ENCODE peak calls at places on chromosomes 12 and 14, in nine cellular contexts. X is HTR-8/SVneo, U is right atrium auricular region, S is M059J, D is left lung, T is frontal cortex, K is T-cell, H is AG04450, N is NCI-H345. E is an unnamed sample.

GRCh38 chr12:74747305-74747704 is 209.7 kb downstream of the ATXN7L3B start:
- DNase-seq in N (no peak), T (no peak), X (no peak), U (no peak), S (peak; percentile 3), H (no peak), K (no peak), D (no peak), E (peak; percentile 57)

GRCh38 chr14:49882826-49883694 is 9.8 kb upstream of the ARF6 start:
- DNase-seq in D (no peak), U (no peak), H (no peak), T (no peak), S (no peak), K (no peak), X (no peak), N (no peak), E (peak; percentile 75)

GRCh38 chr12:106001105-106001489 is 137.7 kb downstream of the NUAK1 start:
- DNase-seq in X (no peak), N (no peak), H (no peak), K (no peak), D (no peak), S (no peak), T (no peak), U (no peak), E (no peak)

GRCh38 chr12:124588689-124589318 is 21.4 kb upstream of the NCOR2 start:
- DNase-seq in D (no peak), H (no peak), U (peak; percentile 87), S (peak; percentile 76), X (peak; percentile 51), N (no peak), K (no peak), T (no peak), E (peak; percentile 82)

GRCh38 chr14:96793547-96793946 is 3.6 kb upstream of the VRK1 start:
- DNase-seq in N (no peak), S (peak; percentile 5), X (no peak), K (no peak), H (no peak), T (no peak), U (no peak), D (no peak), E (peak; percentile 11)

GRCh38 chr12:49930515-49931288 is 19.8 kb upstream of the AQP2 start:
- DNase-seq in X (no peak), S (peak; percentile 69), H (no peak), U (no peak), T (no peak), D (no peak), K (no peak), N (no peak), E (peak; percentile 77)

GRCh38 chr14:37340353-37340752 is 142.6 kb downstream of the MIPOL1 start:
- DNase-seq in D (no peak), S (no peak), N (no peak), K (no peak), H (no peak), U (no peak), X (no peak), T (no peak), E (peak; percentile 6)

GRCh38 chr14:22272408-22272807 is 316.6 kb downstream of the DAD1 start:
- DNase-seq in T (no peak), D (no peak), K (no peak), H (no peak), U (no peak), S (no peak), N (no peak), X (no peak), E (no peak)

GRCh38 chr14:21192875-21193535 is 37.1 kb upstream of the OR5AU1 start:
- DNase-seq in T (no peak), X (no peak), K (no peak), H (no peak), N (no peak), D (no peak), U (no peak), S (no peak), E (peak; percentile 37)

GRCh38 chr12:49616533-49617219 is 6.7 kb upstream of the PRPF40B start:
- DNase-seq in U (no peak), X (no peak), T (no peak), H (no peak), K (no peak), N (no peak), D (no peak), S (no peak), E (no peak)

GRCh38 chr12:1916396-1917171 is 1.9 kb downstream of the CACNA2D4 start:
- DNase-seq in T (no peak), K (no peak), X (no peak), U (peak; percentile 63), H (no peak), D (peak; percentile 77), S (no peak), N (peak; percentile 44), E (no peak)

GRCh38 chr12:103100226-103100866 is 142.9 kb downstream of the ASCL1 start:
- DNase-seq in X (no peak), D (no peak), H (no peak), T (no peak), S (no peak), K (no peak), U (no peak), N (no peak), E (no peak)

GRCh38 chr12:80262372-80263170 is 163.2 kb downstream of the OTOGL start:
- DNase-seq in X (no peak), H (no peak), N (no peak), U (no peak), D (no peak), S (peak; percentile 21), T (no peak), K (no peak), E (peak; percentile 79)

GRCh38 chr14:28895389-28895788 is 128.8 kb downstream of the FOXG1 start:
- DNase-seq in U (no peak), D (no peak), X (no peak), N (no peak), K (no peak), H (no peak), S (no peak), T (no peak), E (no peak)

GRCh38 chr14:76985021-76985420 is 43.5 kb downstream of the IRF2BPL start:
- DNase-seq in K (no peak), N (no peak), U (no peak), X (no peak), S (no peak), T (no peak), H (no peak), D (no peak), E (peak; percentile 83)

GRCh38 chr12:131085125-131085815 is 131.6 kb downstream of the ADGRD1 start:
- DNase-seq in D (peak; percentile 51), X (no peak), U (peak; percentile 43), N (no peak), K (no peak), S (no peak), H (no peak), T (no peak), E (no peak)

GRCh38 chr12:75812341-75813018 is 219.1 kb downstream of the PHLDA1 start:
- DNase-seq in K (no peak), D (no peak), S (peak; percentile 69), X (no peak), U (no peak), T (no peak), N (peak; percentile 26), H (peak; percentile 71), E (peak; percentile 62)

GRCh38 chr14:97730706-97731105 is 933.5 kb downstream of the VRK1 start:
- DNase-seq in N (no peak), U (no peak), T (no peak), K (no peak), S (no peak), D (no peak), X (no peak), H (no peak), E (no peak)

GRCh38 chr12:88388566-88389269 is 191.6 kb downstream of the KITLG start:
- DNase-seq in S (peak; percentile 20), D (no peak), X (no peak), H (no peak), K (no peak), N (no peak), T (no peak), U (no peak), E (no peak)

GRCh38 chr14:35147711-35148110 is 25.4 kb downstream of the PRORP start:
- DNase-seq in K (no peak), H (no peak), S (no peak), U (no peak), N (no peak), X (no peak), T (no peak), D (no peak), E (no peak)

GRCh38 chr12:22535038-22535437 is 9.3 kb downstream of the C2CD5 start:
- DNase-seq in H (no peak), X (no peak), S (no peak), D (no peak), N (no peak), U (no peak), K (no peak), T (no peak), E (no peak)

E was measured in ELR.